ENCODE peak calls at places on chromosomes 7 and 10, in five cellular contexts. N, E, V, Q and D are unnamed samples.

GRCh38 chr7:130894146-130895005 is 160.4 kb upstream of the KLF14 start:
- DNase-seq in N (no peak), E (no peak), V (peak; percentile 73), Q (no peak), D (no peak)

GRCh38 chr10:123563994-123564393 is 102.2 kb upstream of the GPR26 start:
- DNase-seq in N (no peak), E (no peak), V (no peak), Q (no peak), D (no peak)

GRCh38 chr7:44212581-44213184 is 11.9 kb downstream of the YKT6 start:
- DNase-seq in N (no peak), E (no peak), V (no peak), Q (peak; percentile 8), D (no peak)

GRCh38 chr10:29392376-29393021 is 103.6 kb downstream of the LYZL1 start:
- DNase-seq in N (peak; percentile 32), E (peak; percentile 51), V (peak; percentile 35), Q (no peak), D (peak; percentile 64)

GRCh38 chr7:142992427-142992826 is 30.3 kb upstream of the KEL start:
- DNase-seq in N (no peak), E (no peak), V (no peak), Q (no peak), D (no peak)

GRCh38 chr10:67666416-67667043 is 29.5 kb downstream of the CTNNA3 start:
- DNase-seq in N (no peak), E (peak; percentile 13), V (peak; percentile 57), Q (no peak), D (no peak)

GRCh38 chr10:19946791-19947190 is 130.6 kb downstream of the PLXDC2 start:
- DNase-seq in N (no peak), E (no peak), V (no peak), Q (no peak), D (no peak)

GRCh38 chr7:1695800-1696454 is 25.9 kb downstream of the ELFN1 start:
- DNase-seq in N (no peak), E (no peak), V (no peak), Q (peak; percentile 6), D (peak; percentile 10)

GRCh38 chr7:28297821-28298439 is 114.4 kb upstream of the CREB5 start:
- DNase-seq in N (no peak), E (no peak), V (no peak), Q (no peak), D (no peak)

GRCh38 chr10:46236941-46237681 is 49.7 kb upstream of the ANTXRL start:
- DNase-seq in N (no peak), E (no peak), V (no peak), Q (no peak), D (peak; percentile 2)

GRCh38 chr10:115801987-115802386 is 471.0 kb downstream of the GFRA1 start:
- DNase-seq in N (no peak), E (no peak), V (no peak), Q (no peak), D (no peak)

GRCh38 chr7:132455306-132455705 is 121.0 kb downstream of the PLXNA4 start:
- DNase-seq in N (no peak), E (no peak), V (no peak), Q (no peak), D (no peak)

GRCh38 chr10:110368002-110368401 is 63.3 kb upstream of the SMNDC1 start:
- DNase-seq in N (no peak), E (no peak), V (peak; percentile 79), Q (no peak), D (no peak)

GRCh38 chr10:9076066-9076465 is 1021.6 kb downstream of the GATA3 start:
- DNase-seq in N (no peak), E (no peak), V (peak; percentile 40), Q (no peak), D (no peak)

GRCh38 chr7:25240896-25241295 is 12.6 kb upstream of the NPVF start:
- DNase-seq in N (no peak), E (no peak), V (no peak), Q (no peak), D (no peak)

GRCh38 chr10:127919418-127920191 is 12.7 kb downstream of the PTPRE start:
- DNase-seq in N (no peak), E (no peak), V (peak; percentile 93), Q (no peak), D (no peak)

GRCh38 chr10:79375321-79376077 is 28.2 kb downstream of the PPIF start:
- DNase-seq in N (peak; percentile 9), E (no peak), V (peak; percentile 78), Q (no peak), D (peak; percentile 14)

GRCh38 chr7:142626420-142627035 is 122.7 kb upstream of the PRSS1 start:
- DNase-seq in N (peak; percentile 64), E (peak; percentile 32), V (peak; percentile 29), Q (no peak), D (peak; percentile 86)

GRCh38 chr10:76112826-76113150 is 681.4 kb downstream of the LRMDA start:
- DNase-seq in N (no peak), E (no peak), V (peak; percentile 89), Q (no peak), D (no peak)

GRCh38 chr10:98367626-98368451 is 47.1 kb downstream of the PYROXD2 start:
- DNase-seq in N (no peak), E (no peak), V (no peak), Q (no peak), D (no peak)

GRCh38 chr10:110843031-110843430 is 28.7 kb upstream of the PDCD4 start:
- DNase-seq in N (no peak), E (peak; percentile 69), V (no peak), Q (no peak), D (no peak)

GRCh38 chr10:69360485-69361302 is 56.0 kb downstream of the TACR2 start:
- DNase-seq in N (peak; percentile 89), E (no peak), V (peak; percentile 92), Q (no peak), D (peak; percentile 67)

GRCh38 chr7:32518534-32519140 is 23.3 kb downstream of the AVL9 start:
- DNase-seq in N (no peak), E (no peak), V (peak; percentile 74), Q (no peak), D (no peak)

GRCh38 chr10:109178576-109178975 is 744.7 kb downstream of the XPNPEP1 start:
- DNase-seq in N (no peak), E (no peak), V (no peak), Q (no peak), D (no peak)

GRCh38 chr10:59470570-59470969 is 108.2 kb upstream of the FAM13C start:
- DNase-seq in N (no peak), E (no peak), V (no peak), Q (no peak), D (no peak)

GRCh38 chr10:23100331-23101030 is 5.1 kb downstream of the MSRB2 start:
- DNase-seq in N (no peak), E (no peak), V (no peak), Q (no peak), D (no peak)

GRCh38 chr10:118459642-118460193 is 117.6 kb upstream of the FAM204A start:
- DNase-seq in N (peak; percentile 72), E (peak; percentile 38), V (peak; percentile 31), Q (no peak), D (peak; percentile 82)

GRCh38 chr10:113326160-113327111 is 226.4 kb upstream of the HABP2 start:
- DNase-seq in N (no peak), E (peak; percentile 39), V (peak; percentile 51), Q (no peak), D (peak; percentile 27)

GRCh38 chr10:77713506-77714280 is 76.1 kb upstream of the KCNMA1 start:
- DNase-seq in N (no peak), E (no peak), V (no peak), Q (no peak), D (no peak)

GRCh38 chr10:129031233-129032150 is 435.5 kb upstream of the MGMT start:
- DNase-seq in N (peak; percentile 44), E (peak; percentile 47), V (no peak), Q (peak; percentile 59), D (peak; percentile 77)

GRCh38 chr7:72467237-72467636 is 55.1 kb upstream of the CALN1 start:
- DNase-seq in N (no peak), E (no peak), V (no peak), Q (no peak), D (no peak)

GRCh38 chr7:117158941-117159705 is 163.7 kb downstream of the WNT2 start:
- DNase-seq in N (no peak), E (no peak), V (peak; percentile 49), Q (no peak), D (no peak)

GRCh38 chr10:93261961-93262610 is 188.4 kb downstream of the CYP26A1 start:
- DNase-seq in N (no peak), E (no peak), V (peak; percentile 54), Q (no peak), D (no peak)

GRCh38 chr10:75827591-75827990 is 396.2 kb downstream of the LRMDA start:
- DNase-seq in N (no peak), E (no peak), V (no peak), Q (no peak), D (no peak)

GRCh38 chr7:94397721-94398120 is 3.0 kb downstream of the COL1A2 start:
- DNase-seq in N (no peak), E (no peak), V (no peak), Q (no peak), D (no peak)

GRCh38 chr10:114544045-114544659 is 113.9 kb downstream of the ABLIM1 start:
- DNase-seq in N (peak; percentile 23), E (peak; percentile 65), V (no peak), Q (no peak), D (no peak)

GRCh38 chr7:42877852-42878251 is 34.0 kb downstream of the C7orf25 start:
- DNase-seq in N (no peak), E (no peak), V (no peak), Q (no peak), D (no peak)

GRCh38 chr7:36021367-36021766 is 131.7 kb upstream of the EEPD1 start:
- DNase-seq in N (no peak), E (no peak), V (peak; percentile 40), Q (no peak), D (no peak)

GRCh38 chr7:39757604-39758003 is 134.2 kb downstream of the RALA start:
- DNase-seq in N (no peak), E (no peak), V (no peak), Q (no peak), D (no peak)